ENCODE peak calls at places on chromosome 2, in four cellular contexts. D is activated T-cell treated with anti-CD3 and anti-CD28 coated beads for 48 hours; L is activated CD4-positive, alpha-beta T cell treated with anti-CD3 and anti-CD28 coated beads, Interleukin-2, amount 50 U/mL, for 48 hours; J is nucleus accumbens. P is an unnamed sample.

GRCh38 chr2:43513216-43513615 is 82.6 kb downstream of the THADA start:
- DNase-seq in J (no peak), L (no peak), D (no peak), P (no peak)

GRCh38 chr2:217930783-217931563 is 71.8 kb downstream of the TNS1 start:
- DNase-seq in D (no peak), J (no peak), L (no peak), P (no peak)

GRCh38 chr2:226652388-226652787 is 147.2 kb downstream of the IRS1 start:
- DNase-seq in J (no peak), D (no peak), L (no peak), P (peak)

GRCh38 chr2:157696036-157696435 is 67.4 kb upstream of the ACVR1C start:
- DNase-seq in J (no peak), D (no peak), L (no peak), P (no peak)

GRCh38 chr2:240964854-240965295 is 33.5 kb upstream of the SNED1 start:
- DNase-seq in J (no peak), L (no peak), D (no peak), P (no peak)

GRCh38 chr2:100977511-100977910 is 24.6 kb upstream of the RPL31 start:
- DNase-seq in D (no peak), L (no peak), J (no peak), P (no peak)

GRCh38 chr2:232781765-232782164 is 5.4 kb upstream of the KCNJ13 start:
- DNase-seq in L (peak), D (no peak), J (no peak), P (peak)

GRCh38 chr2:1234731-1235308 is 178.4 kb upstream of the TPO start:
- DNase-seq in L (no peak), J (no peak), D (no peak), P (no peak)

P was measured in epithelial cell of prostate.